ENCODE peak calls at places on chromosomes 16 and 17, in nine cellular contexts. R is NCI-H446, X is NCI-H774, Q is HEK293T, O is kidney tubule cell, F is tibial artery, D is amygdala, W is NCI-H1417, I is iris pigment epithelial cell. L is an unnamed sample.

GRCh38 chr17:65472602-65473001 is 88.8 kb downstream of the AXIN2 start:
- DNase-seq in R (no peak), X (no peak), Q (no peak), O (no peak), F (peak), D (no peak), W (no peak), I (peak), L (no peak)

GRCh38 chr17:42891539-42892152 is 9.0 kb upstream of the G6PC1 start:
- DNase-seq in R (no peak), X (peak), Q (peak), O (no peak), F (peak), D (no peak), W (peak), I (peak), L (no peak)

GRCh38 chr16:24035127-24035842 is 199.5 kb downstream of the PRKCB start:
- DNase-seq in R (no peak), X (no peak), Q (no peak), O (no peak), F (no peak), D (no peak), W (no peak), I (no peak), L (no peak)

GRCh38 chr17:74380959-74381808 is 13.9 kb downstream of the GPR142 start:
- DNase-seq in R (no peak), X (no peak), Q (no peak), O (no peak), F (no peak), D (no peak), W (no peak), I (no peak), L (no peak)

GRCh38 chr16:54285414-54286066 is 1.0 kb downstream of the IRX3 start:
- DNase-seq in R (no peak), X (peak), Q (peak), O (peak), F (no peak), D (no peak), W (peak), I (peak), L (no peak)

GRCh38 chr16:90020838-90021382 is 1.7 kb upstream of the DBNDD1 start:
- DNase-seq in R (no peak), X (no peak), Q (no peak), O (peak), F (no peak), D (no peak), W (peak), I (peak), L (no peak)

GRCh38 chr17:42116705-42117396 is 4.3 kb downstream of the KAT2A start:
- DNase-seq in R (peak), X (peak), Q (peak), O (peak), F (peak), D (peak), W (peak), I (peak), L (peak)

GRCh38 chr16:65855171-65856145 is 511.0 kb upstream of the CDH5 start:
- DNase-seq in R (no peak), X (no peak), Q (no peak), O (no peak), F (no peak), D (no peak), W (no peak), I (no peak), L (no peak)

GRCh38 chr17:42760652-42761581 is at the start of gene RAMP2:
- DNase-seq in R (no peak), X (peak), Q (no peak), O (no peak), F (no peak), D (no peak), W (peak), I (no peak), L (no peak)

GRCh38 chr16:27436921-27437650 is 35.1 kb downstream of the IL21R start:
- DNase-seq in R (no peak), X (no peak), Q (no peak), O (no peak), F (no peak), D (no peak), W (no peak), I (no peak), L (no peak)

GRCh38 chr17:41516147-41516827 is 2.4 kb downstream of the KRT15 start:
- DNase-seq in R (no peak), X (no peak), Q (no peak), O (no peak), F (no peak), D (no peak), W (no peak), I (no peak), L (no peak)

GRCh38 chr16:28264656-28265055 is 27.7 kb upstream of the SBK1 start:
- DNase-seq in R (no peak), X (no peak), Q (no peak), O (peak), F (no peak), D (no peak), W (no peak), I (peak), L (no peak)

GRCh38 chr17:80913928-80914821 is 77.5 kb upstream of the CHMP6 start:
- DNase-seq in R (no peak), X (no peak), Q (no peak), O (no peak), F (no peak), D (no peak), W (no peak), I (no peak), L (no peak)

GRCh38 chr17:69828087-69828486 is 246.9 kb upstream of the KCNJ16 start:
- DNase-seq in R (no peak), X (no peak), Q (no peak), O (peak), F (peak), D (no peak), W (no peak), I (peak), L (no peak)

L was measured in GM19239.